ENCODE peak calls at places on chromosomes 13 and 19, in six cellular contexts. B, R, I, Y, J and X are unnamed samples.

GRCh38 chr19:49453757-49454248 is 778 bp downstream of the ALDH16A1 start:
- DNase-seq in R (no peak), B (no peak), Y (no peak), J (no peak), I (no peak), X (no peak)

GRCh38 chr13:42350141-42350540 is 78.2 kb downstream of the AKAP11 start:
- DNase-seq in Y (no peak), J (no peak), I (no peak), B (no peak), R (no peak), X (no peak)

GRCh38 chr13:28246891-28247290 is 108.5 kb downstream of the PAN3 start:
- DNase-seq in R (no peak), I (no peak), Y (no peak), B (no peak), J (peak; percentile 6), X (no peak)

GRCh38 chr19:17775245-17775927 is 19.6 kb upstream of the B3GNT3 start:
- DNase-seq in R (no peak), B (no peak), Y (no peak), J (no peak), I (peak; percentile 41), X (peak; percentile 75)

GRCh38 chr19:43525836-43526771 is 897 bp downstream of the ETHE1 start:
- DNase-seq in R (no peak), Y (no peak), I (no peak), B (no peak), J (no peak), X (peak; percentile 48)

GRCh38 chr19:30566681-30567420 is 194.7 kb downstream of the ZNF536 start:
- DNase-seq in R (no peak), B (no peak), Y (no peak), J (no peak), I (no peak), X (no peak)

GRCh38 chr19:2922987-2923386 is 21.8 kb downstream of the ZNF77 start:
- DNase-seq in R (peak; percentile 9), J (no peak), B (no peak), Y (no peak), I (peak; percentile 18), X (no peak)

GRCh38 chr13:48502601-48503319 is 30.1 kb downstream of the RCBTB2 start:
- DNase-seq in Y (no peak), J (no peak), B (no peak), R (no peak), I (no peak), X (no peak)

GRCh38 chr13:99982021-99982740 is 597 bp downstream of the ZIC2 start:
- DNase-seq in B (no peak), R (no peak), I (no peak), Y (no peak), J (no peak), X (no peak)

GRCh38 chr13:46666727-46667456 is 113.9 kb downstream of the LRCH1 start:
- DNase-seq in J (no peak), Y (no peak), B (no peak), I (no peak), R (no peak), X (no peak)